ENCODE peak calls at places on chromosomes 11 and 22, in nine cellular contexts. L is stomach, F is mammary epithelial cell, P is epithelial cell of esophagus, G is endodermal cell, I is left ventricle myocardium inferior, A is GM12865, S is AG04450, U is thoracic aorta. E is an unnamed sample.
A peak's percentile ranks its signal among the peaks of the same experiment; 100 is the strongest.

GRCh38 chr11:5808500-5809121 is at the start of gene OR52N2:
- DNase-seq in L (peak; percentile 73), A (peak; percentile 81), P (peak; percentile 70), I (peak; percentile 54), G (peak; percentile 90), F (peak; percentile 51), U (no peak), S (peak; percentile 43), E (peak; percentile 19)

GRCh38 chr11:8871283-8871775 is 39.7 kb upstream of the AKIP1 start:
- DNase-seq in I (peak; percentile 76), S (peak; percentile 87), G (peak; percentile 86), U (no peak), A (no peak), L (peak; percentile 56), P (peak; percentile 58), F (peak; percentile 70), E (no peak)

GRCh38 chr11:2553198-2553597 is 108.4 kb downstream of the KCNQ1 start:
- DNase-seq in P (no peak), S (no peak), A (no peak), L (no peak), U (no peak), F (no peak), I (no peak), G (peak; percentile 13), E (no peak)

GRCh38 chr11:102429691-102430090 is 22.9 kb downstream of the TMEM123 start:
- DNase-seq in I (no peak), U (no peak), L (no peak), F (no peak), P (no peak), G (no peak), A (peak; percentile 15), S (no peak), E (no peak)

GRCh38 chr11:66419825-66420224 is 1.0 kb upstream of the NPAS4 start:
- DNase-seq in I (no peak), L (no peak), S (no peak), F (no peak), A (no peak), P (no peak), U (no peak), G (peak; percentile 81), E (no peak)

GRCh38 chr11:23632293-23632692 is 772.0 kb upstream of the CCDC179 start:
- DNase-seq in L (no peak), S (no peak), I (no peak), G (no peak), A (no peak), U (no peak), P (no peak), F (no peak), E (no peak)

GRCh38 chr22:38040953-38041759 is 16.0 kb upstream of the PICK1 start:
- DNase-seq in L (no peak), S (no peak), I (no peak), U (no peak), P (no peak), G (no peak), F (no peak), A (no peak), E (no peak)

GRCh38 chr22:17158568-17159503 is at the start of gene HDHD5:
- DNase-seq in U (peak; percentile 68), A (peak; percentile 94), I (peak; percentile 94), S (peak; percentile 49), P (peak; percentile 92), G (peak; percentile 96), L (peak; percentile 93), F (peak; percentile 89), E (peak; percentile 96)

DNA sequence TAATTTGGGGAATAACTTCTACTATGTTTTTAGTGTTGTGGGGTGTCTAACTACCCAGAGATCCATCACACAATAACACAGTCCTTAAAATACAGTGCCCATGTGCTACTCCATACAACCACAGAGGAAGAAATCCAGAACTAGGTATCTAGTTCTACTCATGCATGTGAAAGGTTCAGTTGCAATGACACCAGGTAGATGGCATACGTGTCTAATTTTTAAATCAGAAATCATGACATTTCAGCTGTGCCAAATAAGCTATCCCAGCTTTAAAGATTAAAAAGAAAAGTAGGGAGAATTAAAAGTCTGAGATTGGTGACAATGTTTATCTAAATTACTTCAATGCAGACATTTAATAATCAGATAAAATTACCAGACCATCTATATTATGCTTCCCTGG is 122.2 kb downstream of the CD44 start:
- DNase-seq in G (no peak), A (no peak), L (no peak), I (no peak), P (no peak), F (no peak), S (no peak), U (no peak), E (no peak)
- TF ChIP-seq CTCF in G (no peak), A (no peak), L (no peak), I (no peak), P (no peak), F (no peak), S (no peak), U (no peak), E (no peak)

DNA sequence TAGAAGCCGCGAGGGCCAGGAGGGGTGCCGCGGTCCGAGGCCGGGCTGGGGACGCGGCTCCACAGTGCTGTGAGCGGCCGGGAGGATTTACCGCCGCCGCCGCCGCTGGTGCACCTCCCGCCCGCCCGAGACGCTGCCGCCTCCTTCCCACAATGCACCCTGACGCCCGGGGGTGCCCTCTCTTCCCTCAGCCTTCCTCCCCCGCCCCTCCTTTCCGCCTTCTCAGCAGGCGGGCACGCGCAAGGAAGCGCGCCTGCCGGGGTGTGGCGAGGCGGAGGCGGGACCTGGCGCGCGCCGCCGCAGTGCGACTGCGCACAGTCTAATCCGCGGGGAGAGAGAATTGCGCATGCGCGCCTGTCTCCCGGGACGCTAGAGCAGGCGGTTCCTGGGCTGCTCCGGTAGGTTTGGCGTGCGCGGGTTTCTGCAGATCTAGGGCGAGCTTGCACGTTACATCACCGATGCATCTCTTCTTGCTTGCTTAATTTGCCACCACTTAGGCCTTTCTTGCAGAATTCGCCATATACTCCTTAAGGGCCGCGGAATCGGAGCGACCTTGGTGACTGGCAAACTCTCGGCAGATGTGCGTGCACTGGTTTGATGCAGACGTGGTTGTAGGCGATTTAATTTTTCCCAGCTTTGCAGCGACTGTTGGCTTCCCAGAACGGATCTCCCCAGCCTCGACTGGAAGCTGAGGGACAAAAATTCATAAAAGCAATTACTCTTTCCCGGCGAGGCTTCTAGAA is at the start of the genes GVQW3 and THAP12:
- DNase-seq in F (peak; percentile 98), L (peak; percentile 98), U (peak; percentile 89), P (peak; percentile 99), I (peak; percentile 97), G (peak; percentile 98), S (peak; percentile 95), A (peak; percentile 99), E (peak; percentile 99)
- TF ChIP-seq CTCF in F (no peak), L (no peak), U (no peak), P (no peak), I (peak; percentile 17), G (no peak), S (no peak), A (peak; percentile 19), E (peak; percentile 57)

GRCh38 chr11:69241844-69242582 is 51.9 kb upstream of the MYEOV start:
- DNase-seq in G (no peak), L (no peak), P (no peak), A (peak; percentile 21), U (no peak), I (no peak), S (no peak), F (no peak), E (no peak)

GRCh38 chr11:69238562-69239319 is 55.2 kb upstream of the MYEOV start:
- DNase-seq in I (no peak), A (peak; percentile 18), G (peak; percentile 10), L (peak; percentile 18), S (no peak), F (no peak), P (no peak), U (no peak), E (peak; percentile 51)

GRCh38 chr11:69239320-69240040 is 54.5 kb upstream of the MYEOV start:
- DNase-seq in F (no peak), G (peak; percentile 26), A (no peak), L (peak; percentile 17), I (no peak), P (no peak), U (no peak), S (no peak), E (no peak)

GRCh38 chr11:69241075-69241740 is 52.7 kb upstream of the MYEOV start:
- DNase-seq in G (peak; percentile 58), P (no peak), I (no peak), U (no peak), L (peak; percentile 19), S (no peak), A (no peak), F (no peak), E (no peak)

DNA sequence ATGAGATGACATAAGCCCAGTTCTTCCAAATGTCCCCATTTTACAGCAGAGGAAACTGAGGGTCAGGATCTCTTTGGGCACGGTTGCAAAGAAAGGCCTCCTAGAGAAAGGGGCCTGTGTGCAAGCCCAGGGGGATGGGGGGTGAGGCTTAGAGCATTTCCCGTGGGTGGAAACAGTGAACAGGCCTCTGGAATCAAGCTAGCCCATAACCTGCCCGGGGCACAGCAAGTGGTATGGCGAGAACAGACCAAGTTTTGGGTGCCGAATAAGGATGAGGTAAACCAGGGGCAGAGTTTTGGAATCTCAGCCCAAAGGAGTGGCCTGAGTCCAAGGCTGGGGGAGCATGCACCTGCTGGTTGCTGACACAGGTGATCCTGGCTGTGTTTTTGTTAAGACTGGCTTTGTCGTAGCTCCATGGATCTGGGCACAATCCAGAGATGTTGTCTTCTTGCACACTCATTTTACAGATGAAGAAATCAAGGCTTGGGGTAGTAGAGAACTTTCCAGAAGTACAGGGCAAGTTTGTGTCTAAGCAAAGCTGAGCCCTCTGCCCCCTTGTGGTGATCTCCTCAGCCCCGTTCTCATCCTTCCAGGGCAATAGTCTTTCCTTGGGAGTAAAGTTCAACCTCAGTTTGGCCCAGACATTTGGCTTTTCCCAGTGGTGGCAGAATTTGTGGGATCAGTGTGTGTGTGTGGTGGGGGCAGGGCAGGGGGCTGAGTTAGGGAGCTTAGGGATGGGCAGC is 53.5 kb upstream of the MYEOV start:
- DNase-seq in A (peak; percentile 21), U (no peak), S (no peak), G (peak; percentile 77), I (no peak), F (peak; percentile 10), P (peak; percentile 38), L (peak; percentile 49), E (no peak)
- TF ChIP-seq CTCF in A (peak; percentile 33), U (no peak), S (peak; percentile 52), G (peak; percentile 76), I (peak; percentile 42), F (peak; percentile 45), P (peak; percentile 48), L (peak; percentile 30), E (peak; percentile 31)

DNA sequence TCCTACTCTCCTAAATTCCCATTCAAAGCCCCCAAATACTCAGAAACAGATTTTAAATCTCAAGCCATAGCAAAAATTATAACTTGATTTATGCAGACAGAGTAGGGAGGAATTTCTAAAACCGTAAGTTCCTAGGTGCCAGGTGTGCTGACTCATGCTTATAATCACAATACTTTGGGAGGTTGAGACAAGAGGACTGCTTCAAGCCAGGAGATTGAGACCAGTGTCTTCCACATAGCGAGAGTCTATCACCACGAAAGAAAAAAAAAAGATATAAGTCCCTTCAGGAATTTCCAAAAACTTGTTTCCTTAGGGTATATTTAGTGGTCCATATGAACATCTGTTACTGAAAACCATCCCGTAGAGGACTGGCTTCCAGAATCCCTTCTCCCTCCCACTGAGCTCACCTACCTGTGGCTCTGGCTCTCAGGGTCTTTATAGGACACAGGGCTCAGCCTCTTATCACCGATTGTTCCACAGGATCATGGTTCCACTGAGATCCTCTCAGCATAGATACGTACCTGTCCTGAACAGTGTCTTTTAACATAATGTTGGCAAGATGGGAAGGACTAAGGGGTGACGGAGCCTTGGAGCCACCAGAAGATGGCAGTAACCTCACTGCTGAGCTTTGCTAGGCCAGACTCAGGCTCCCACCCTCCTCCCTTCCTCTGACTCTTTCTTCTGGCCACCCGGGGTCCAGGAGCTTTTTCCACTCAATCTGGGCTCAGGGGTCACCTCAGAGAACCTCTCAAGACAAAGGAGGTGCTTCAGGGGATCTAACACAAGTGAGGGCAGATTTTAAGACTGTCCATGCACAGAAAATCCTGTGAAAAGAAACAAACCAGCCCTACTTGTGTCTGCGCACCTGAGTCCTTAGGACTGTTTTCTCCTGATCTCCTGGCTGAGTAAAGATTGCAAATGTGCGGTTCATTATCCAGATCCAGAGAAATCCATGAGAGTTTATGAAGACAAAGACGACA is 117.5 kb upstream of the TOP3B start:
- DNase-seq in A (peak; percentile 5), G (peak; percentile 71), L (no peak), P (peak; percentile 51), I (no peak), F (no peak), S (no peak), U (no peak), E (no peak)
- TF ChIP-seq CTCF in A (no peak), G (peak; percentile 76), L (no peak), P (peak; percentile 37), I (no peak), F (peak; percentile 22), S (peak; percentile 53), U (no peak), E (peak; percentile 41)

E was measured in GM13977.